ENCODE peak calls at places on chromosome 12, in six cellular contexts. Q is LoVo; M is lower leg skin; G is activated effector memory CD4-positive, alpha-beta T cell treated with Interleukin-2 at 50 U/mL for 16 hours; L is left lung; W is activated naive CD8-positive, alpha-beta T cell treated with anti-CD3 and anti-CD28 coated beads, Interleukin-2, amount 50 U/mL, for 24 hours. R is an unnamed sample.

GRCh38 chr12:31029466-31029865 is 44.2 kb upstream of the DDX11 start:
- DNase-seq in Q (no peak), L (no peak), M (no peak), G (no peak), W (no peak), R (no peak)

GRCh38 chr12:29726321-29726692 is 57.4 kb downstream of the TMTC1 start:
- DNase-seq in L (no peak), W (no peak), M (no peak), Q (no peak), G (no peak), R (no peak)

GRCh38 chr12:31220633-31221565 is 105.1 kb downstream of the SINHCAF start:
- DNase-seq in W (no peak), L (no peak), G (no peak), M (no peak), Q (no peak), R (no peak)

GRCh38 chr12:115972241-115972640 is 305.3 kb downstream of the MED13L start:
- DNase-seq in L (no peak), M (no peak), W (no peak), Q (no peak), G (no peak), R (no peak)

GRCh38 chr12:18895946-18896345 is 158.0 kb downstream of the CAPZA3 start:
- DNase-seq in W (no peak), L (no peak), G (no peak), M (no peak), Q (no peak), R (no peak)

GRCh38 chr12:40717576-40717975 is 25.3 kb downstream of the CNTN1 start:
- DNase-seq in Q (no peak), L (no peak), W (no peak), M (no peak), G (no peak), R (no peak)

GRCh38 chr12:68158427-68158826 is 1.1 kb downstream of the IFNG start:
- DNase-seq in Q (no peak), L (no peak), W (no peak), M (no peak), G (no peak), R (no peak)

GRCh38 chr12:90909069-90909676 is 45.8 kb downstream of the CCER1 start:
- DNase-seq in G (no peak), W (no peak), M (no peak), L (no peak), Q (peak), R (no peak)

GRCh38 chr12:57033428-57033827 is 16.5 kb downstream of the MYO1A start:
- DNase-seq in W (no peak), M (no peak), G (no peak), L (no peak), Q (peak), R (no peak)

GRCh38 chr12:176321-177181 is 37.4 kb downstream of the SLC6A12 start:
- DNase-seq in L (peak), M (no peak), Q (peak), W (no peak), G (no peak), R (no peak)

GRCh38 chr12:122064780-122065588 is 13.6 kb upstream of the MLXIP start:
- DNase-seq in W (no peak), Q (peak), L (peak), M (no peak), G (no peak), R (no peak)

GRCh38 chr12:52585951-52586350 is 12.3 kb upstream of the KRT74 start:
- DNase-seq in W (peak), Q (no peak), M (no peak), G (peak), L (no peak), R (no peak)

R was measured in lower lobe of right lung.